ENCODE peak calls at places on chromosomes 5 and 9, in four cellular contexts. U, X, G and T are unnamed samples.

GRCh38 chr5:179264053-179264540 is 81.2 kb downstream of the ADAMTS2 start:
- DNase-seq in U (no peak), G (no peak), X (no peak), T (peak)

GRCh38 chr5:68449380-68449779 is 233.8 kb downstream of the PIK3R1 start:
- DNase-seq in U (no peak), G (no peak), X (no peak), T (no peak)

GRCh38 chr5:24110019-24110615 is 534.7 kb downstream of the CDH10 start:
- DNase-seq in U (no peak), X (no peak), G (peak), T (no peak)

GRCh38 chr9:109497193-109498165 is 628 bp downstream of the PTPN3 start:
- DNase-seq in U (peak), G (no peak), X (no peak), T (no peak)

GRCh38 chr5:142644127-142644526 is 41.8 kb downstream of the FGF1 start:
- DNase-seq in G (peak), X (no peak), U (no peak), T (no peak)

GRCh38 chr9:36143242-36143641 is 6.7 kb downstream of the GLIPR2 start:
- DNase-seq in X (no peak), G (no peak), U (no peak), T (no peak)

GRCh38 chr9:27413507-27414214 is 110.4 kb upstream of the IFNK start:
- DNase-seq in G (no peak), X (no peak), U (no peak), T (no peak)

GRCh38 chr5:160833806-160834205 is 18.2 kb downstream of the ATP10B start:
- DNase-seq in U (no peak), G (peak), X (no peak), T (no peak)

GRCh38 chr9:126342621-126343031 is 16.0 kb downstream of the MVB12B start:
- DNase-seq in X (no peak), G (no peak), U (no peak), T (no peak)

GRCh38 chr9:36293171-36293570 is 34.9 kb upstream of the GNE start:
- DNase-seq in G (no peak), X (no peak), U (no peak), T (no peak)

GRCh38 chr9:138114501-138115245 is 237.1 kb downstream of the CACNA1B start:
- DNase-seq in U (no peak), X (peak), G (no peak), T (peak)

GRCh38 chr5:72817639-72818266 is 1.3 kb downstream of the TNPO1 start:
- DNase-seq in X (no peak), U (no peak), G (peak), T (no peak)

GRCh38 chr9:114382951-114383865 is 4.6 kb downstream of the AKNA start:
- DNase-seq in U (peak), X (no peak), G (peak), T (no peak)

GRCh38 chr5:72480836-72481235 is 26.4 kb downstream of the ZNF366 start:
- DNase-seq in X (no peak), U (no peak), G (peak), T (no peak)

GRCh38 chr9:8842402-8843193 is 1043.0 kb upstream of the DMAC1 start:
- DNase-seq in G (no peak), U (no peak), X (no peak), T (no peak)

GRCh38 chr9:21267806-21268657 is 28.2 kb upstream of the IFNA14 start:
- DNase-seq in G (no peak), U (no peak), X (no peak), T (no peak)

GRCh38 chr5:136492587-136492986 is 127.2 kb upstream of the TRPC7 start:
- DNase-seq in X (no peak), U (no peak), G (no peak), T (no peak)

GRCh38 chr5:3123763-3124157 is 372.3 kb upstream of the IRX2 start:
- DNase-seq in U (no peak), G (no peak), X (no peak), T (no peak)

GRCh38 chr9:88076286-88077070 is 61.8 kb downstream of the SPATA31C2 start:
- DNase-seq in U (peak), X (peak), G (peak), T (peak)

GRCh38 chr5:14834062-14834461 is 37.5 kb downstream of the ANKH start:
- DNase-seq in U (no peak), G (no peak), X (no peak), T (no peak)

GRCh38 chr9:84670106-84670800 is 724 bp downstream of the NTRK2 start:
- DNase-seq in U (peak), G (no peak), X (peak), T (no peak)

GRCh38 chr5:180975338-180975737 is 13.3 kb upstream of the BTNL3 start:
- DNase-seq in G (no peak), U (no peak), X (no peak), T (no peak)

GRCh38 chr9:87592554-87593394 is 95.1 kb downstream of the DAPK1 start:
- DNase-seq in U (peak), G (peak), X (peak), T (peak)

GRCh38 chr5:1800470-1801060 is 642 bp upstream of the NDUFS6 start:
- DNase-seq in U (no peak), X (no peak), G (no peak), T (peak)

GRCh38 chr5:66933066-66933465 is 263.5 kb downstream of the CD180 start:
- DNase-seq in U (no peak), G (peak), X (no peak), T (no peak)

GRCh38 chr5:171149333-171149732 is 159.7 kb upstream of the TLX3 start:
- DNase-seq in G (no peak), X (no peak), U (no peak), T (no peak)

GRCh38 chr5:134135091-134135655 is 20.7 kb downstream of the TCF7 start:
- DNase-seq in G (no peak), X (no peak), U (no peak), T (peak)

GRCh38 chr9:89874351-89875321 is 269.8 kb downstream of the GADD45G start:
- DNase-seq in U (no peak), G (no peak), X (peak), T (peak)

GRCh38 chr5:7926296-7926695 is 57.3 kb downstream of the MTRR start:
- DNase-seq in U (no peak), G (peak), X (no peak), T (no peak)

GRCh38 chr9:134365791-134366222 is 39.6 kb downstream of the RXRA start:
- DNase-seq in X (peak), U (no peak), G (peak), T (no peak)

GRCh38 chr9:130042931-130043653 is at the start of gene FNBP1:
- DNase-seq in X (peak), U (peak), G (peak), T (peak)

GRCh38 chr5:96300986-96301385 is 132.1 kb downstream of the PCSK1 start:
- DNase-seq in X (no peak), G (no peak), U (no peak), T (no peak)

GRCh38 chr9:128768581-128768980 is 3.1 kb downstream of the ZER1 start:
- DNase-seq in G (no peak), U (no peak), X (no peak), T (no peak)

GRCh38 chr9:37840560-37841194 is 40.1 kb downstream of the DCAF10 start:
- DNase-seq in X (no peak), G (peak), U (no peak), T (no peak)

GRCh38 chr9:86946712-86947145 is 577 bp downstream of the GAS1 start:
- DNase-seq in G (peak), X (peak), U (peak), T (peak)